ENCODE peak calls at places on chromosomes 2 and 18, in four cellular contexts. One of them, this sample, is unnamed.

GRCh38 chr2:205864511-205864910 is 182.2 kb downstream of the NRP2 start:
- DNase-seq in amniotic epithelial cell: peak
- DNase-seq in activated naive CD8-positive, alpha-beta T cell treated with anti-CD3 and anti-CD28 coated beads, Interleukin-2, amount 50 U/mL, for 24 hours: no peak
- DNase-seq in activated CD4-positive, CD25-positive, alpha-beta regulatory T cell treated with anti-CD3 and anti-CD28 coated beads, Interleukin-2, amount 50 U/mL, for 72 hours: no peak
- DNase-seq in this sample: no peak

GRCh38 chr2:153197635-153198386 is 280.8 kb downstream of the RPRM start:
- DNase-seq in activated naive CD8-positive, alpha-beta T cell treated with anti-CD3 and anti-CD28 coated beads, Interleukin-2, amount 50 U/mL, for 24 hours: no peak
- DNase-seq in amniotic epithelial cell: no peak
- DNase-seq in activated CD4-positive, CD25-positive, alpha-beta regulatory T cell treated with anti-CD3 and anti-CD28 coated beads, Interleukin-2, amount 50 U/mL, for 72 hours: no peak
- DNase-seq in this sample: no peak

GRCh38 chr2:67666386-67667053 is 269.4 kb downstream of the ETAA1 start:
- DNase-seq in activated CD4-positive, CD25-positive, alpha-beta regulatory T cell treated with anti-CD3 and anti-CD28 coated beads, Interleukin-2, amount 50 U/mL, for 72 hours: no peak
- DNase-seq in activated naive CD8-positive, alpha-beta T cell treated with anti-CD3 and anti-CD28 coated beads, Interleukin-2, amount 50 U/mL, for 24 hours: no peak
- DNase-seq in amniotic epithelial cell: no peak
- DNase-seq in this sample: no peak

GRCh38 chr18:24470805-24471204 is 10.4 kb downstream of the HRH4 start:
- DNase-seq in amniotic epithelial cell: no peak
- DNase-seq in activated naive CD8-positive, alpha-beta T cell treated with anti-CD3 and anti-CD28 coated beads, Interleukin-2, amount 50 U/mL, for 24 hours: no peak
- DNase-seq in activated CD4-positive, CD25-positive, alpha-beta regulatory T cell treated with anti-CD3 and anti-CD28 coated beads, Interleukin-2, amount 50 U/mL, for 72 hours: no peak
- DNase-seq in this sample: no peak

GRCh38 chr2:39660612-39661196 is 5.0 kb upstream of the TMEM178A start:
- DNase-seq in amniotic epithelial cell: no peak
- DNase-seq in activated CD4-positive, CD25-positive, alpha-beta regulatory T cell treated with anti-CD3 and anti-CD28 coated beads, Interleukin-2, amount 50 U/mL, for 72 hours: no peak
- DNase-seq in activated naive CD8-positive, alpha-beta T cell treated with anti-CD3 and anti-CD28 coated beads, Interleukin-2, amount 50 U/mL, for 24 hours: no peak
- DNase-seq in this sample: no peak

GRCh38 chr2:236541008-236541562 is 28.5 kb upstream of the ACKR3 start:
- DNase-seq in activated naive CD8-positive, alpha-beta T cell treated with anti-CD3 and anti-CD28 coated beads, Interleukin-2, amount 50 U/mL, for 24 hours: no peak
- DNase-seq in activated CD4-positive, CD25-positive, alpha-beta regulatory T cell treated with anti-CD3 and anti-CD28 coated beads, Interleukin-2, amount 50 U/mL, for 72 hours: no peak
- DNase-seq in amniotic epithelial cell: peak
- DNase-seq in this sample: no peak

GRCh38 chr2:60331106-60331809 is 222.2 kb downstream of the BCL11A start:
- DNase-seq in amniotic epithelial cell: no peak
- DNase-seq in activated naive CD8-positive, alpha-beta T cell treated with anti-CD3 and anti-CD28 coated beads, Interleukin-2, amount 50 U/mL, for 24 hours: no peak
- DNase-seq in activated CD4-positive, CD25-positive, alpha-beta regulatory T cell treated with anti-CD3 and anti-CD28 coated beads, Interleukin-2, amount 50 U/mL, for 72 hours: no peak
- DNase-seq in this sample: no peak

GRCh38 chr18:21210278-21210677 is 31.8 kb upstream of the GREB1L start:
- DNase-seq in activated naive CD8-positive, alpha-beta T cell treated with anti-CD3 and anti-CD28 coated beads, Interleukin-2, amount 50 U/mL, for 24 hours: no peak
- DNase-seq in activated CD4-positive, CD25-positive, alpha-beta regulatory T cell treated with anti-CD3 and anti-CD28 coated beads, Interleukin-2, amount 50 U/mL, for 72 hours: no peak
- DNase-seq in amniotic epithelial cell: no peak
- DNase-seq in this sample: no peak

GRCh38 chr18:39600894-39601293 is 2035.3 kb upstream of the CELF4 start:
- DNase-seq in amniotic epithelial cell: no peak
- DNase-seq in activated CD4-positive, CD25-positive, alpha-beta regulatory T cell treated with anti-CD3 and anti-CD28 coated beads, Interleukin-2, amount 50 U/mL, for 72 hours: no peak
- DNase-seq in activated naive CD8-positive, alpha-beta T cell treated with anti-CD3 and anti-CD28 coated beads, Interleukin-2, amount 50 U/mL, for 24 hours: no peak
- DNase-seq in this sample: peak

GRCh38 chr2:74498500-74499268 is 719 bp downstream of the LBX2 start:
- DNase-seq in amniotic epithelial cell: no peak
- DNase-seq in activated naive CD8-positive, alpha-beta T cell treated with anti-CD3 and anti-CD28 coated beads, Interleukin-2, amount 50 U/mL, for 24 hours: peak
- DNase-seq in activated CD4-positive, CD25-positive, alpha-beta regulatory T cell treated with anti-CD3 and anti-CD28 coated beads, Interleukin-2, amount 50 U/mL, for 72 hours: no peak
- DNase-seq in this sample: peak

GRCh38 chr2:40165503-40165867 is 286.4 kb downstream of the SLC8A1 start:
- DNase-seq in amniotic epithelial cell: no peak
- DNase-seq in activated naive CD8-positive, alpha-beta T cell treated with anti-CD3 and anti-CD28 coated beads, Interleukin-2, amount 50 U/mL, for 24 hours: no peak
- DNase-seq in activated CD4-positive, CD25-positive, alpha-beta regulatory T cell treated with anti-CD3 and anti-CD28 coated beads, Interleukin-2, amount 50 U/mL, for 72 hours: no peak
- DNase-seq in this sample: peak

GRCh38 chr18:75211002-75211621 is 515 bp downstream of the TSHZ1 start:
- DNase-seq in activated CD4-positive, CD25-positive, alpha-beta regulatory T cell treated with anti-CD3 and anti-CD28 coated beads, Interleukin-2, amount 50 U/mL, for 72 hours: no peak
- DNase-seq in amniotic epithelial cell: no peak
- DNase-seq in activated naive CD8-positive, alpha-beta T cell treated with anti-CD3 and anti-CD28 coated beads, Interleukin-2, amount 50 U/mL, for 24 hours: peak
- DNase-seq in this sample: no peak

GRCh38 chr2:177784449-177784845 is 288.1 kb downstream of the PDE11A start:
- DNase-seq in activated naive CD8-positive, alpha-beta T cell treated with anti-CD3 and anti-CD28 coated beads, Interleukin-2, amount 50 U/mL, for 24 hours: no peak
- DNase-seq in activated CD4-positive, CD25-positive, alpha-beta regulatory T cell treated with anti-CD3 and anti-CD28 coated beads, Interleukin-2, amount 50 U/mL, for 72 hours: no peak
- DNase-seq in amniotic epithelial cell: peak
- DNase-seq in this sample: peak

GRCh38 chr2:169185711-169186110 is 116.3 kb downstream of the DHRS9 start:
- DNase-seq in activated CD4-positive, CD25-positive, alpha-beta regulatory T cell treated with anti-CD3 and anti-CD28 coated beads, Interleukin-2, amount 50 U/mL, for 72 hours: no peak
- DNase-seq in amniotic epithelial cell: no peak
- DNase-seq in activated naive CD8-positive, alpha-beta T cell treated with anti-CD3 and anti-CD28 coated beads, Interleukin-2, amount 50 U/mL, for 24 hours: no peak
- DNase-seq in this sample: no peak

GRCh38 chr18:78742346-78742745 is 237.3 kb upstream of the SALL3 start:
- DNase-seq in activated CD4-positive, CD25-positive, alpha-beta regulatory T cell treated with anti-CD3 and anti-CD28 coated beads, Interleukin-2, amount 50 U/mL, for 72 hours: no peak
- DNase-seq in activated naive CD8-positive, alpha-beta T cell treated with anti-CD3 and anti-CD28 coated beads, Interleukin-2, amount 50 U/mL, for 24 hours: no peak
- DNase-seq in amniotic epithelial cell: no peak
- DNase-seq in this sample: no peak

GRCh38 chr2:187093771-187094412 is 244.9 kb upstream of the ZSWIM2 start:
- DNase-seq in activated naive CD8-positive, alpha-beta T cell treated with anti-CD3 and anti-CD28 coated beads, Interleukin-2, amount 50 U/mL, for 24 hours: no peak
- DNase-seq in amniotic epithelial cell: no peak
- DNase-seq in activated CD4-positive, CD25-positive, alpha-beta regulatory T cell treated with anti-CD3 and anti-CD28 coated beads, Interleukin-2, amount 50 U/mL, for 72 hours: no peak
- DNase-seq in this sample: no peak

GRCh38 chr2:219285894-219286425 is 6.8 kb downstream of the DNAJB2 start:
- DNase-seq in activated naive CD8-positive, alpha-beta T cell treated with anti-CD3 and anti-CD28 coated beads, Interleukin-2, amount 50 U/mL, for 24 hours: no peak
- DNase-seq in amniotic epithelial cell: peak
- DNase-seq in activated CD4-positive, CD25-positive, alpha-beta regulatory T cell treated with anti-CD3 and anti-CD28 coated beads, Interleukin-2, amount 50 U/mL, for 72 hours: no peak
- DNase-seq in this sample: peak

GRCh38 chr2:110979834-110980612 is 140.7 kb upstream of the BCL2L11 start:
- DNase-seq in activated naive CD8-positive, alpha-beta T cell treated with anti-CD3 and anti-CD28 coated beads, Interleukin-2, amount 50 U/mL, for 24 hours: no peak
- DNase-seq in activated CD4-positive, CD25-positive, alpha-beta regulatory T cell treated with anti-CD3 and anti-CD28 coated beads, Interleukin-2, amount 50 U/mL, for 72 hours: no peak
- DNase-seq in amniotic epithelial cell: no peak
- DNase-seq in this sample: no peak

GRCh38 chr2:113172721-113173562 is 829 bp upstream of the PSD4 start:
- DNase-seq in activated CD4-positive, CD25-positive, alpha-beta regulatory T cell treated with anti-CD3 and anti-CD28 coated beads, Interleukin-2, amount 50 U/mL, for 72 hours: no peak
- DNase-seq in amniotic epithelial cell: no peak
- DNase-seq in activated naive CD8-positive, alpha-beta T cell treated with anti-CD3 and anti-CD28 coated beads, Interleukin-2, amount 50 U/mL, for 24 hours: no peak
- DNase-seq in this sample: no peak

GRCh38 chr2:1990724-1991123 is 246.4 kb upstream of the PXDN start:
- DNase-seq in activated naive CD8-positive, alpha-beta T cell treated with anti-CD3 and anti-CD28 coated beads, Interleukin-2, amount 50 U/mL, for 24 hours: no peak
- DNase-seq in activated CD4-positive, CD25-positive, alpha-beta regulatory T cell treated with anti-CD3 and anti-CD28 coated beads, Interleukin-2, amount 50 U/mL, for 72 hours: no peak
- DNase-seq in amniotic epithelial cell: no peak
- DNase-seq in this sample: peak

GRCh38 chr18:51226068-51226467 is 28.6 kb upstream of the MEX3C start:
- DNase-seq in amniotic epithelial cell: no peak
- DNase-seq in activated CD4-positive, CD25-positive, alpha-beta regulatory T cell treated with anti-CD3 and anti-CD28 coated beads, Interleukin-2, amount 50 U/mL, for 72 hours: no peak
- DNase-seq in activated naive CD8-positive, alpha-beta T cell treated with anti-CD3 and anti-CD28 coated beads, Interleukin-2, amount 50 U/mL, for 24 hours: no peak
- DNase-seq in this sample: peak